ENCODE peak calls at places on chromosomes 2 and 18, in six cellular contexts. One of them, this sample, is unnamed.

GRCh38 chr2:13522917-13523821 is 806.4 kb downstream of the TRIB2 start:
- DNase-seq in MV-4-11: no peak
- DNase-seq in left ventricle myocardium inferior: no peak
- DNase-seq in adipocyte: peak; percentile 76
- DNase-seq in SW 1271: no peak
- DNase-seq in CD4-positive, alpha-beta memory T cell: no peak
- DNase-seq in this sample: no peak

GRCh38 chr18:37529863-37530262 is 35.7 kb downstream of the CELF4 start:
- DNase-seq in MV-4-11: no peak
- DNase-seq in left ventricle myocardium inferior: no peak
- DNase-seq in adipocyte: no peak
- DNase-seq in SW 1271: no peak
- DNase-seq in CD4-positive, alpha-beta memory T cell: no peak
- DNase-seq in this sample: no peak

GRCh38 chr18:34595673-34596072 is 114.4 kb upstream of the DTNA start:
- DNase-seq in MV-4-11: no peak
- DNase-seq in left ventricle myocardium inferior: no peak
- DNase-seq in adipocyte: peak; percentile 21
- DNase-seq in SW 1271: no peak
- DNase-seq in CD4-positive, alpha-beta memory T cell: no peak
- DNase-seq in this sample: no peak

GRCh38 chr2:207692206-207693065 is 19.0 kb upstream of the CCNYL1 start:
- DNase-seq in MV-4-11: peak; percentile 61
- DNase-seq in left ventricle myocardium inferior: no peak
- DNase-seq in adipocyte: no peak
- DNase-seq in SW 1271: no peak
- DNase-seq in CD4-positive, alpha-beta memory T cell: peak; percentile 43
- DNase-seq in this sample: no peak

GRCh38 chr18:23194150-23194968 is 59.1 kb downstream of the CABLES1 start:
- DNase-seq in MV-4-11: no peak
- DNase-seq in left ventricle myocardium inferior: no peak
- DNase-seq in adipocyte: no peak
- DNase-seq in SW 1271: no peak
- DNase-seq in CD4-positive, alpha-beta memory T cell: no peak
- DNase-seq in this sample: no peak

GRCh38 chr2:182361477-182361876 is 65.4 kb downstream of the PDE1A start:
- DNase-seq in MV-4-11: no peak
- DNase-seq in left ventricle myocardium inferior: no peak
- DNase-seq in adipocyte: no peak
- DNase-seq in SW 1271: no peak
- DNase-seq in CD4-positive, alpha-beta memory T cell: no peak
- DNase-seq in this sample: no peak

GRCh38 chr18:39801010-39801409 is 2154.0 kb upstream of the PIK3C3 start:
- DNase-seq in MV-4-11: no peak
- DNase-seq in left ventricle myocardium inferior: no peak
- DNase-seq in adipocyte: no peak
- DNase-seq in SW 1271: no peak
- DNase-seq in CD4-positive, alpha-beta memory T cell: no peak
- DNase-seq in this sample: no peak

GRCh38 chr2:25041307-25041927 is 459 bp upstream of the EFR3B start:
- DNase-seq in MV-4-11: no peak
- DNase-seq in left ventricle myocardium inferior: peak; percentile 47
- DNase-seq in adipocyte: peak; percentile 70
- DNase-seq in SW 1271: peak; percentile 80
- DNase-seq in CD4-positive, alpha-beta memory T cell: peak; percentile 21
- DNase-seq in this sample: peak; percentile 34

GRCh38 chr2:189407161-189407943 is 33.9 kb upstream of the WDR75 start:
- DNase-seq in MV-4-11: no peak
- DNase-seq in left ventricle myocardium inferior: no peak
- DNase-seq in adipocyte: peak; percentile 86
- DNase-seq in SW 1271: no peak
- DNase-seq in CD4-positive, alpha-beta memory T cell: no peak
- DNase-seq in this sample: no peak

GRCh38 chr18:31610841-31611240 is 19.2 kb downstream of the TTR start:
- DNase-seq in MV-4-11: no peak
- DNase-seq in left ventricle myocardium inferior: no peak
- DNase-seq in adipocyte: no peak
- DNase-seq in SW 1271: no peak
- DNase-seq in CD4-positive, alpha-beta memory T cell: no peak
- DNase-seq in this sample: peak; percentile 53

GRCh38 chr2:142952793-142953192 is 75.3 kb downstream of the KYNU start:
- DNase-seq in MV-4-11: no peak
- DNase-seq in left ventricle myocardium inferior: no peak
- DNase-seq in adipocyte: no peak
- DNase-seq in SW 1271: no peak
- DNase-seq in CD4-positive, alpha-beta memory T cell: no peak
- DNase-seq in this sample: no peak